ENCODE peak calls at places on chromosome 19, in seven cellular contexts. Q is left ventricle myocardium inferior; P is heart right ventricle; G is CD4-positive, alpha-beta T cell; U is sigmoid colon; W is mammary epithelial cell; L is tibial nerve. T is an unnamed sample.

GRCh38 chr19:12666305-12667048 is at the start of the genes MAN2B1 and WDR83:
- DNase-seq in Q (peak; percentile 82), P (peak; percentile 76), G (peak; percentile 68), U (peak; percentile 83), W (peak; percentile 73), L (peak; percentile 67), T (peak; percentile 90)

GRCh38 chr19:19334063-19334988 is 13.7 kb downstream of the MAU2 start:
- DNase-seq in Q (no peak), P (no peak), G (no peak), U (peak; percentile 53), W (no peak), L (no peak), T (no peak)

GRCh38 chr19:23439623-23440022 is 44.4 kb upstream of the ZNF91 start:
- DNase-seq in Q (no peak), P (no peak), G (no peak), U (no peak), W (no peak), L (no peak), T (no peak)

GRCh38 chr19:2059422-2060201 is 8.6 kb upstream of the MKNK2 start:
- DNase-seq in Q (no peak), P (no peak), G (no peak), U (peak; percentile 89), W (peak; percentile 45), L (no peak), T (peak; percentile 45)

GRCh38 chr19:19541572-19541971 is 3.5 kb downstream of the CILP2 start:
- DNase-seq in Q (no peak), P (no peak), G (no peak), U (no peak), W (no peak), L (no peak), T (no peak)

GRCh38 chr19:37986048-37986750 is 79.2 kb downstream of the SIPA1L3 start:
- DNase-seq in Q (no peak), P (no peak), G (no peak), U (no peak), W (no peak), L (no peak), T (no peak)

GRCh38 chr19:50728084-50728737 is 5.0 kb downstream of the CLEC11A start:
- DNase-seq in Q (peak; percentile 76), P (peak; percentile 75), G (peak; percentile 60), U (peak; percentile 91), W (peak; percentile 47), L (peak; percentile 62), T (peak; percentile 34)

GRCh38 chr19:41064974-41065569 is 23.2 kb upstream of the CYP2A13 start:
- DNase-seq in Q (no peak), P (no peak), G (no peak), U (no peak), W (peak; percentile 11), L (no peak), T (peak; percentile 32)

GRCh38 chr19:29715695-29716581 is 877 bp upstream of the C19orf12 start:
- DNase-seq in Q (no peak), P (no peak), G (no peak), U (no peak), W (no peak), L (no peak), T (no peak)

GRCh38 chr19:42252365-42253244 is 2.3 kb downstream of the ERF start:
- DNase-seq in Q (peak; percentile 46), P (peak; percentile 58), G (no peak), U (peak; percentile 91), W (peak; percentile 66), L (no peak), T (no peak)

DNA sequence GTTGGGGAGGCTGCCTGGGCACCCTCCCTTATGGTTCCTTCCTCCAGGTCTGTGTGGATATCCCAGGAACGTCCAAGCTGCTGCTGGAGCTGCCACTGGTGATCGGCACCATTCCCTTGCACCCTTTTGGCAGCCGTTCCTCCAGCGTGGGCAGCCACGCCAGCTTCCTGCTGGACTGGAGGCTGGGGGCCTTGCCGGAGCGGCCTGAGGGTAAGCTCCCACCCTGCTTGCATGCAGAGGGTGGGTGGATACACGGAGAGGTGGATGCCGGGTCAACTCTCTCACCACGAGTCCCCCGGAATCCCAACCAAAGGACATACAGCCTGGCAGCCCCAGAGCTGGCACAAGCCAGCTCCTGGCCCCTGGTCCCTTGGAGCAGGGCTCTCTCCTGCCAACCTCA is 2.2 kb downstream of the ARRDC2 start:
- DNase-seq in Q (no peak), P (no peak), G (no peak), U (no peak), W (no peak), L (no peak), T (no peak)
- H3K27ac ChIP-seq in Q (peak overlapping the region; percentile 90), P (peak overlapping the region; percentile 53), G (peak overlapping the region; percentile 10), U (no peak overlapping the region), W (no peak overlapping the region), L (no peak overlapping the region), T (peak overlapping the region; percentile 78)

DNA sequence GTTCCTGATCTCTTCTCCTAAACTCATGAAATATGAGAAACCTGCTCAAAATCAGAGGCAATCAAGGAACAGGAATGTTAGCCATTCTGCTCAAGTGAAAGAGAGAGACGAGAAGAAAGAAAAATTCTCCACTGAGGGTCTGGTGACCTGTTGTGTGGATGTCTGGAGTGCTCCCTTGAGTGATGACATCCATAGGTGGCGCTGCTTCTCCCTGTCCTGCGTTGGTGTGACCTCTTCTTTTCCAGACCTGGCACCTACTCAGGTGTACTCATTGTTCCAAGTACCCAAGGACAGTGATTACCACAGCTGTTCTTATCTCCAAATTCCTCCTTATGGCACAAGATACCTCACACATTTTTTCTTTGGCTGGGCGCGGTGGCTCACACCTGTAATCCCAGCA is 4.0 kb downstream of the ZNF223 start:
- DNase-seq in Q (no peak), P (no peak), G (no peak), U (no peak), W (no peak), L (no peak), T (no peak)
- TF ChIP-seq CTCF in Q (no peak), P (no peak), G (no peak), U (no peak), W (no peak), L (no peak), T (no peak)

GRCh38 chr19:7393934-7394508 is 45.3 kb downstream of the ARHGEF18 start:
- DNase-seq in Q (no peak), P (no peak), G (no peak), U (no peak), W (no peak), L (no peak), T (no peak)

GRCh38 chr19:7394728-7395359 is 46.1 kb downstream of the ARHGEF18 start:
- DNase-seq in Q (peak; percentile 87), P (peak; percentile 88), G (peak; percentile 87), U (peak; percentile 94), W (peak; percentile 89), L (peak; percentile 75), T (peak; percentile 88)

GRCh38 chr19:7393459-7393858 is 44.7 kb downstream of the ARHGEF18 start:
- DNase-seq in Q (no peak), P (no peak), G (no peak), U (no peak), W (no peak), L (no peak), T (no peak)

GRCh38 chr19:7395793-7396192 is 47.1 kb downstream of the ARHGEF18 start:
- DNase-seq in Q (no peak), P (no peak), G (no peak), U (no peak), W (peak; percentile 41), L (no peak), T (no peak)

GRCh38 chr19:7395360-7395781 is 46.6 kb downstream of the ARHGEF18 start:
- DNase-seq in Q (no peak), P (no peak), G (no peak), U (no peak), W (no peak), L (no peak), T (no peak)
- H3K27ac ChIP-seq in Q (peak overlapping the region; percentile 83), P (no peak overlapping the region), G (peak overlapping the region; percentile 57), U (peak overlapping the region; percentile 80), W (peak overlapping the region; percentile 53), L (peak overlapping the region; percentile 86), T (peak overlapping the region; percentile 75)

GRCh38 chr19:34490141-34490766 is 8.7 kb downstream of the WTIP start:
- DNase-seq in Q (no peak), P (no peak), G (no peak), U (no peak), W (no peak), L (no peak), T (no peak)
- TF ChIP-seq CTCF in Q (no peak), P (no peak), G (no peak), U (no peak), W (no peak), L (no peak), T (no peak)

DNA sequence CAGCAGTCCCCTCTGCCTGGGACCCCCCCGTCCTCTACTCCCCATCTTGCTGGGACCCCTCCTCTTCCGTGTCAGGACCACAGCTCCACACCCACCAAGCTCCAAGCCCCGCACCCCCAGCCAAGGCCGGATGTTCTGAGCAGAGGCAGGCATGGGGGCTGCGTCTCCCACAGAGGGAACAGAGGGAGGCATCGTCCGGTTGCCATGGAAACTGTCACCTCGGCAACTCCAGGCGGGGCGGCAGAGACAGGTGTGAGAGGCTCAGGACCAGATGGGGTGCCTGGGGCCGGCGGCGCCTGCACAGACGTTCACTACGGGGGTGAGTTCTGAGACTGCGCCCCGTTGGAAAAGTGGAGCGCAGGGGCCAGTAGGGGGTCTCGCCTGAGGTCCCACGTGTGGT is 5.4 kb downstream of the RNU6-9 start:
- DNase-seq in Q (no peak), P (no peak), G (peak; percentile 39), U (no peak), W (no peak), L (no peak), T (no peak)
- H3K27ac ChIP-seq in Q (no peak overlapping the region), P (no peak overlapping the region), G (no peak overlapping the region), U (no peak overlapping the region), W (no peak overlapping the region), L (no peak overlapping the region), T (peak overlapping the region; percentile 59)

DNA sequence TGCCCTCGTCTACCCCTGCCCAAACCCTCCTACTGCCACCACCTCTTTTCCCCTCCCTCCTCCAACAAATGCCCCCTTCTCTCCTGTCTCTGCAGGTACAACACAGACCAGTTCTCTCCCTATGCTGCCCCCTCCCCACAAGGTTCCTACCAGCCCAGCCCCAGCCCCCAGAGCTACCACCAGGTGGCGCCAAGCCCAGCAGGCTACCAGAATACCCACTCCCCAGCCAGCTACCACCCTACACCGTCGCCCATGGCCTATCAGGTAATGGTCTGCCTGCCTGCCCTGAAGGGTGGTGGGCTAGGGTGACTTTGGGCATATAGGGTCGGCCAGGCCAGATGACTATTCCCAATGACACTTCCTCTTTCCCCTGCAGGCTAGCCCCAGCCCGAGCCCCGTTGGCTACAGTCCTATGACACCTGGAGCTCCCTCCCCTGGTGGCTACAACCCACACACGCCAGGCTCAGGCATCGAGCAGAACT is 6.5 kb upstream of the TIMM50 start:
- DNase-seq in Q (peak; percentile 58), P (peak; percentile 44), G (peak; percentile 71), U (peak; percentile 79), W (no peak), L (peak; percentile 46), T (peak; percentile 38)
- TF ChIP-seq CTCF in Q (peak; percentile 84), P (peak; percentile 78), G (peak; percentile 70), U (peak; percentile 53), W (peak; percentile 66), L (peak; percentile 76), T (peak; percentile 91)